ENCODE peak calls at places on chromosome 6, in eight cellular contexts. C, G, L, J, F, E, A and Y are unnamed samples. For H3K4me1 and H3K27me3, the result is how much of the 10 kb centered on the place peaks cover.

GRCh38 chr6:53464942-53465460 is 79.9 kb downstream of the GCLC start:
- DNase-seq in C (no peak), G (peak), L (peak), J (no peak), F (no peak), E (peak), A (no peak), Y (peak)

GRCh38 chr6:157830354-157831017 is 7.4 kb downstream of the SNX9 start:
- DNase-seq in C (peak), G (no peak), L (no peak), J (no peak), F (peak), E (no peak), A (no peak), Y (no peak)

GRCh38 chr6:111804627-111805235 is 68.5 kb downstream of the FYN start:
- DNase-seq in C (peak), G (no peak), L (no peak), J (no peak), F (peak), E (no peak), A (no peak), Y (no peak)

GRCh38 chr6:1792989-1793388 is 183.3 kb downstream of the FOXC1 start:
- DNase-seq in C (no peak), G (no peak), L (no peak), J (no peak), F (no peak), E (no peak), A (peak), Y (no peak)

GRCh38 chr6:160692369-160692959 is 9.6 kb upstream of the PLG start:
- DNase-seq in C (no peak), G (no peak), L (no peak), J (no peak), F (no peak), E (no peak), A (peak), Y (no peak)

GRCh38 chr6:2363211-2363610 is 117.8 kb upstream of the GMDS start:
- DNase-seq in C (no peak), G (no peak), L (no peak), J (no peak), F (no peak), E (no peak), A (no peak), Y (no peak)

GRCh38 chr6:44122821-44123220 is 4.4 kb downstream of the MRPL14 start:
- DNase-seq in C (peak), G (no peak), L (no peak), J (no peak), F (peak), E (no peak), A (no peak), Y (no peak)

GRCh38 chr6:22079788-22080187 is 217.0 kb downstream of the PRL start:
- DNase-seq in C (no peak), G (no peak), L (no peak), J (no peak), F (peak), E (no peak), A (no peak), Y (no peak)

GRCh38 chr6:127515794-127516675 is 3.1 kb downstream of the MTCL3 start:
- DNase-seq in C (no peak), G (peak), L (peak), J (peak), F (peak), E (peak), A (peak), Y (no peak)

GRCh38 chr6:170456334-170456733 is 96.8 kb downstream of the PSMB1 start:
- DNase-seq in C (no peak), G (no peak), L (no peak), J (no peak), F (no peak), E (no peak), A (no peak), Y (no peak)

GRCh38 chr6:161003336-161003735 is 11.8 kb downstream of the MAP3K4 start:
- DNase-seq in C (no peak), G (no peak), L (no peak), J (no peak), F (peak), E (no peak), A (no peak), Y (no peak)

GRCh38 chr6:56686429-56686828 is 43.7 kb upstream of the DST start:
- DNase-seq in C (no peak), G (no peak), L (no peak), J (no peak), F (no peak), E (no peak), A (no peak), Y (no peak)

GRCh38 chr6:219641-220198 is 72.6 kb upstream of the DUSP22 start:
- DNase-seq in C (no peak), G (no peak), L (peak), J (no peak), F (peak), E (peak), A (peak), Y (no peak)

GRCh38 chr6:16464045-16464444 is 225.7 kb downstream of the GMPR start:
- DNase-seq in C (no peak), G (no peak), L (no peak), J (no peak), F (no peak), E (no peak), A (no peak), Y (no peak)

GRCh38 chr6:16471222-16471784 is 232.9 kb downstream of the GMPR start:
- DNase-seq in C (peak), G (no peak), L (no peak), J (no peak), F (peak), E (no peak), A (peak), Y (no peak)

GRCh38 chr6:16468991-16469615 is 230.7 kb downstream of the GMPR start:
- DNase-seq in C (no peak), G (no peak), L (no peak), J (no peak), F (no peak), E (no peak), A (peak), Y (no peak)

GRCh38 chr6:16470502-16471221 is 232.3 kb downstream of the GMPR start:
- DNase-seq in C (no peak), G (no peak), L (no peak), J (no peak), F (no peak), E (no peak), A (no peak), Y (no peak)

GRCh38 chr6:16466778-16467177 is 228.4 kb downstream of the GMPR start:
- DNase-seq in C (no peak), G (no peak), L (no peak), J (no peak), F (no peak), E (no peak), A (no peak), Y (no peak)
- H3K4me1 ChIP-seq in C (under half), G (under half), L (under half), J (under half), F (under half), E (under half), A (under half), Y (under half)

DNA sequence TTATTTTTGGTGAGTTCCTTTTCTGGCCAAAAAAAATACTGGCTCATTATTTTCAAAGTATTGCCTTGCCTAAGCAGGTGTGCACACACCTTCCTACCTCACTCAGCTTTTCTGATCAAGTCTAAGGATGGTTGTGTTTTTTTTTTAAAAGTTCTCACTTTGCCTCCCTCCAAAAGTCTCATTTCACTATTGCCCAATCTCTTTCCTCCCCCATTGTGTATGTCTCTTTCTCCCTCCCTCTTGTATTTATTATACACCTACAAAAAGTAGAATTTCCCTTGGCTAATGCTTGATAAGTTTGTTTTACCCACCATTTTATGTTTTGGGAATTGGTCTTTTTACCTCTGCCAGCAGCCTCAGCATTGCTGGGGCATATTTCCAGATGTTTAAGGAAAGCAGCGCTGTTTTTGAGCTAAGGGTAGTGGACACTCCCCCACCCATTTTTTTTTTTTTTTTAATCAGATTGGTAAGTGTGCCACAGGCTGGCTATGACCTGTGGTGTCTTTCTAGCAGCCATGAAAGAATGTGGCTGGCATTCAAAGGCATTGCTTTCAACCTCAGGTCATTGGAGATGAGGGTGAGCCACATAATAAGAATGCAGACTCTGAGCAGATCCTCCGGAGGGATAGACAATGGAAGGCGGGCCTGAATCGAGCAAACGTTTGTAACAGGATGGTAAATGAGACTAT is 668.6 kb downstream of the UTRN start:
- DNase-seq in C (no peak), G (no peak), L (no peak), J (no peak), F (peak), E (no peak), A (peak), Y (no peak)
- H3K4me3 ChIP-seq in C (no peak), G (no peak), L (no peak), J (no peak), F (no peak), E (no peak), A (no peak), Y (no peak)

DNA sequence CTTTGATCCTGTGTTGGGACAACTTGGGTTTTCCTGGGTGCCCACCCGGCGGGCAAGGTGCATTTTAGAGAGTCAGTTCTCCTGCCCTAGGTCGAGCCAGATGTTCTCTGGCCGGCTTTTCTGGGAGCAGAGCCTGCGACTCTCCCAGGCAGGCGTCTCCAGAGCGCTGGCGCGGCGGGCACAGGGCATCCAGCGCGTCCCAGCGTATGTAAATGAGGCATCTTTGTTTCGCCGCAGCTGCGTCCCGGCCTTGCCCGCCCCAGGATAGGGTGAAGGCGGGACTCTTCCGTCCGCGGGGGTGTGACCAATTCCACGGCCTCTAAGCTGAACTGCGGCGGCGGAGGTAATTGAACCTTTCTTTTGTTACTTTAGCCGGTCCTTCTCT is 9.1 kb downstream of the GRIK2 start:
- DNase-seq in C (no peak), G (no peak), L (no peak), J (no peak), F (no peak), E (peak), A (peak), Y (no peak)
- H3K27me3 ChIP-seq in C (under half), G (under half), L (under half), J (under half), F (under half), E (under half), A (under half), Y (under half)

GRCh38 chr6:134520181-134521115 is 202.5 kb upstream of the SGK1 start:
- DNase-seq in C (no peak), G (no peak), L (no peak), J (no peak), F (peak), E (no peak), A (no peak), Y (no peak)

GRCh38 chr6:134517145-134517658 is 199.3 kb upstream of the SGK1 start:
- DNase-seq in C (no peak), G (peak), L (peak), J (peak), F (peak), E (peak), A (peak), Y (no peak)

GRCh38 chr6:134521116-134521501 is 203.2 kb upstream of the SGK1 start:
- DNase-seq in C (no peak), G (no peak), L (no peak), J (no peak), F (no peak), E (no peak), A (no peak), Y (no peak)

GRCh38 chr6:134517863-134518262 is 200.0 kb upstream of the SGK1 start:
- DNase-seq in C (no peak), G (no peak), L (no peak), J (no peak), F (no peak), E (peak), A (no peak), Y (no peak)

DNA sequence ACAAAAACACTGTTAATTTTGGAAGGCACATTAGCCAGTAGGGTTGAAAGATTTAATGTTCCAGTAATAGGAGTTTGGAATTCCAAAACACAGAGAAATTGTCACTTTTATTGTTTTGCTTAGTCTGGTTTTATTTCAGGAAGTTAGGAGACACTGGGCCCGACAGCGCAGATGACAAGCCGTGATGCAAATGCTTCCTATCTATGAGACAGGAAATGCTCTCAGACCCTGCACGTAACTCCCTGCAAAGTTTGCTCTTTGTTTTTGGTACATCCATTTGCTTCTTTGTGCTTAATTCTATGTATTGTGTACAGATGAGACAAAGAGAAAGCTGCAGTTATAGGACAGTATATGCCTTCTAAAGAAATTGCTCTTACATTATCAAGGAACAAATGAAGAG is 201.5 kb upstream of the SGK1 start:
- DNase-seq in C (peak), G (no peak), L (no peak), J (no peak), F (no peak), E (peak), A (no peak), Y (no peak)
- H3K4me1 ChIP-seq in C (under half), G (under half), L (under half), J (under half), F (under half), E (under half), A (under half), Y (under half)

GRCh38 chr6:130218136-130218535 is 4.6 kb downstream of the SAMD3 start:
- DNase-seq in C (no peak), G (no peak), L (no peak), J (no peak), F (no peak), E (no peak), A (no peak), Y (no peak)
- H3K4me3 ChIP-seq in C (no peak), G (no peak), L (no peak), J (no peak), F (no peak), E (no peak), A (no peak), Y (no peak)

GRCh38 chr6:45420083-45420908 is 42.6 kb upstream of the SUPT3H start:
- DNase-seq in C (no peak), G (no peak), L (no peak), J (no peak), F (peak), E (no peak), A (peak), Y (no peak)
- H3K27me3 ChIP-seq in C (under half), G (under half), L (under half), J (under half), F (under half), E (half or more), A (under half), Y (under half)

GRCh38 chr6:113584767-113585166 is 272.4 kb upstream of the MARCKS start:
- DNase-seq in C (no peak), G (no peak), L (no peak), J (no peak), F (no peak), E (no peak), A (no peak), Y (no peak)

GRCh38 chr6:113585246-113585645 is 271.9 kb upstream of the MARCKS start:
- DNase-seq in C (no peak), G (no peak), L (no peak), J (no peak), F (peak), E (no peak), A (no peak), Y (no peak)

GRCh38 chr6:113588646-113589045 is 268.5 kb upstream of the MARCKS start:
- DNase-seq in C (no peak), G (no peak), L (no peak), J (no peak), F (peak), E (no peak), A (no peak), Y (no peak)

GRCh38 chr6:113586966-113587699 is 270.0 kb upstream of the MARCKS start:
- DNase-seq in C (no peak), G (no peak), L (no peak), J (no peak), F (no peak), E (no peak), A (peak), Y (no peak)

GRCh38 chr6:113586413-113586812 is 270.7 kb upstream of the MARCKS start:
- DNase-seq in C (no peak), G (no peak), L (no peak), J (no peak), F (peak), E (no peak), A (no peak), Y (no peak)
- H3K4me1 ChIP-seq in C (under half), G (under half), L (under half), J (under half), F (under half), E (under half), A (under half), Y (under half)